ENCODE peak calls at places on chromosomes 5 and 9, in five cellular contexts. M, H, B, V and Z are unnamed samples.

GRCh38 chr5:143434261-143435206 is 31.0 kb upstream of the NR3C1 start:
- DNase-seq in M (no peak), V (no peak), H (no peak), B (no peak), Z (no peak)

GRCh38 chr5:154444559-154445421 is 1.0 kb upstream of the SAP30L start:
- DNase-seq in V (no peak), B (peak), M (no peak), H (no peak), Z (no peak)

GRCh38 chr5:27830551-27830950 is 792.2 kb upstream of the CDH9 start:
- DNase-seq in H (no peak), M (no peak), V (no peak), B (no peak), Z (peak)

GRCh38 chr9:136693490-136694162 is 6.4 kb upstream of the AGPAT2 start:
- DNase-seq in V (peak), M (no peak), H (no peak), B (no peak), Z (no peak)

GRCh38 chr9:70156729-70157128 is 102.0 kb upstream of the SMC5 start:
- DNase-seq in B (no peak), M (no peak), H (no peak), V (no peak), Z (peak)

GRCh38 chr9:16312962-16313546 is 557.4 kb downstream of the BNC2 start:
- DNase-seq in H (no peak), M (no peak), B (peak), V (no peak), Z (no peak)

GRCh38 chr5:135535820-135536801 is at the start of gene NEUROG1:
- DNase-seq in M (no peak), H (no peak), V (no peak), B (peak), Z (no peak)

GRCh38 chr9:33227013-33227398 is 13.0 kb upstream of the SPINK4 start:
- DNase-seq in M (no peak), B (peak), V (no peak), H (no peak), Z (no peak)

GRCh38 chr5:127925916-127926315 is 157.7 kb upstream of the SLC12A2 start:
- DNase-seq in B (no peak), M (no peak), V (peak), H (no peak), Z (no peak)

GRCh38 chr9:79129865-79130480 is 441.8 kb upstream of the TLE4 start:
- DNase-seq in H (no peak), V (peak), M (peak), B (peak), Z (no peak)

GRCh38 chr5:78496373-78496772 is 136.0 kb downstream of the SCAMP1 start:
- DNase-seq in M (no peak), H (no peak), B (no peak), V (no peak), Z (no peak)

GRCh38 chr5:57504357-57504756 is 21.7 kb upstream of the ACTBL2 start:
- DNase-seq in V (no peak), H (no peak), B (no peak), M (no peak), Z (no peak)

GRCh38 chr5:95993776-95994175 is 32.1 kb upstream of the ELL2 start:
- DNase-seq in B (no peak), M (no peak), V (no peak), H (no peak), Z (no peak)

GRCh38 chr9:107833295-107833694 is 343.7 kb upstream of the KLF4 start:
- DNase-seq in V (no peak), H (no peak), B (no peak), M (no peak), Z (peak)

GRCh38 chr5:103881560-103881959 is 319.0 kb upstream of the NUDT12 start:
- DNase-seq in M (no peak), V (no peak), H (no peak), B (no peak), Z (no peak)

GRCh38 chr5:175032741-175033151 is 308.4 kb downstream of the MSX2 start:
- DNase-seq in V (no peak), H (no peak), M (no peak), B (no peak), Z (no peak)

GRCh38 chr5:68433921-68434879 is 218.6 kb downstream of the PIK3R1 start:
- DNase-seq in H (peak), M (peak), B (peak), V (peak), Z (peak)

GRCh38 chr9:104784098-104784497 is 20.2 kb downstream of the NIPSNAP3B start:
- DNase-seq in V (no peak), H (no peak), M (no peak), B (no peak), Z (no peak)

GRCh38 chr5:96699186-96699820 is 37.1 kb downstream of the CAST start:
- DNase-seq in V (no peak), M (no peak), B (no peak), H (no peak), Z (no peak)

GRCh38 chr5:76331139-76331538 is 71.9 kb upstream of the IQGAP2 start:
- DNase-seq in M (no peak), B (no peak), V (no peak), H (no peak), Z (no peak)

GRCh38 chr9:16877256-16877655 is 6.8 kb upstream of the BNC2 start:
- DNase-seq in M (no peak), H (no peak), B (no peak), V (no peak), Z (no peak)

GRCh38 chr9:90365646-90366045 is 277.0 kb downstream of the DIRAS2 start:
- DNase-seq in B (no peak), H (no peak), V (no peak), M (no peak), Z (no peak)

GRCh38 chr5:170791325-170791954 is 7.9 kb downstream of the GABRP start:
- DNase-seq in B (no peak), H (no peak), V (peak), M (peak), Z (peak)

GRCh38 chr9:98523231-98523901 is 185.4 kb downstream of the GABBR2 start:
- DNase-seq in H (no peak), V (no peak), B (no peak), M (no peak), Z (no peak)

GRCh38 chr9:120937596-120937995 is 11.0 kb upstream of the TRAF1 start:
- DNase-seq in H (no peak), B (no peak), M (no peak), V (no peak), Z (no peak)

GRCh38 chr9:91781906-91782305 is 168.1 kb downstream of the ROR2 start:
- DNase-seq in H (no peak), V (no peak), M (no peak), B (no peak), Z (no peak)

GRCh38 chr9:114177423-114178064 is 22.2 kb downstream of the COL27A1 start:
- DNase-seq in B (no peak), V (no peak), M (no peak), H (no peak), Z (no peak)

GRCh38 chr9:71349218-71349617 is 227.8 kb upstream of the TRPM3 start:
- DNase-seq in B (no peak), M (no peak), H (no peak), V (no peak), Z (peak)

GRCh38 chr9:95316794-95317118 is 753 bp downstream of the FANCC start:
- DNase-seq in M (no peak), V (peak), H (no peak), B (peak), Z (peak)

GRCh38 chr9:111965566-111966019 is 69.0 kb downstream of the UGCG start:
- DNase-seq in M (peak), H (no peak), V (no peak), B (no peak), Z (peak)

GRCh38 chr5:22896155-22896554 is 43.0 kb upstream of the CDH12 start:
- DNase-seq in V (no peak), B (no peak), H (no peak), M (no peak), Z (no peak)

GRCh38 chr9:133375116-133375723 is 640 bp downstream of the SURF4 start:
- DNase-seq in B (no peak), M (no peak), V (peak), H (no peak), Z (no peak)

GRCh38 chr5:179258922-179259730 is 86.1 kb downstream of the ADAMTS2 start:
- DNase-seq in V (no peak), B (peak), H (peak), M (no peak), Z (no peak)

GRCh38 chr9:14278291-14278721 is 35.6 kb downstream of the NFIB start:
- DNase-seq in M (no peak), B (no peak), V (no peak), H (no peak), Z (peak)

GRCh38 chr9:6672118-6672517 is 26.6 kb upstream of the GLDC start:
- DNase-seq in H (no peak), M (no peak), V (no peak), B (no peak), Z (no peak)
- H3K4me3 ChIP-seq in H (no peak), M (no peak), V (no peak), B (no peak), Z (no peak)

GRCh38 chr5:55304584-55304983 is 2.9 kb downstream of the DHX29 start:
- DNase-seq in H (no peak), M (no peak), B (no peak), V (no peak), Z (no peak)

GRCh38 chr5:55307383-55308253 is at the start of the genes DHX29 and MTREX:
- DNase-seq in V (peak), B (peak), M (peak), H (peak), Z (peak)

GRCh38 chr5:55300890-55301289 is 6.6 kb downstream of the DHX29 start:
- DNase-seq in V (no peak), H (no peak), B (no peak), M (no peak), Z (no peak)

GRCh38 chr5:55306641-55307382 is 682 bp downstream of the DHX29 start:
- DNase-seq in M (no peak), H (no peak), V (no peak), B (no peak), Z (no peak)

DNA sequence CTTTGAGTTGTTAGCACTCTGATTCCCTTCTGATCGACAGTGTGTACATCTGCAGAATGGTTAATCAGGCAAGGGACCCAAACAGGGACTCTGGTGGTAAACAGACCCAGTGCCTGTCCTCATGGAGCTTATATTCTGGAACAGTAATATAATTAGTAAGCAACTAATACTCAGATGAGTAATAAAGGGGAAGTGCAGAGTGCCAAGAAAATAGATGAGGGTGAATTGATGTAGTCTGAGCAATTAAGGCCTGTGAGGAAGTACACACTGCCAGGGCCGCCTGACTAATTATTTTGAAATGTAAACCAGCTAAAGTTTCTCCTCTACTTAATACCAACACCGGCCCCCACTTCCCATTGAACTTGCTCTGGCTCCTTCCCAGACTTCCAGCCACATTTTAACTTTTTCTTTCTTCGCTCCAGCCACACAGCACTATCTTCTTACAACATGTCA is 4.2 kb downstream of the DHX29 start:
- DNase-seq in M (peak), V (peak), B (no peak), H (no peak), Z (peak)
- H3K4me3 ChIP-seq in M (no peak), V (no peak), B (no peak), H (no peak), Z (no peak)

GRCh38 chr5:39586185-39586584 is 161.4 kb upstream of the DAB2 start:
- DNase-seq in H (no peak), M (no peak), B (no peak), V (no peak), Z (no peak)
- H3K4me3 ChIP-seq in H (no peak), M (no peak), B (no peak), V (no peak), Z (no peak)

GRCh38 chr5:125258610-125259009 is 512.2 kb upstream of the ZNF608 start:
- DNase-seq in H (no peak), V (no peak), B (no peak), M (no peak), Z (no peak)

GRCh38 chr5:125256296-125256695 is 509.9 kb upstream of the ZNF608 start:
- DNase-seq in V (no peak), M (no peak), H (no peak), B (no peak), Z (no peak)

GRCh38 chr5:125257057-125257970 is 510.9 kb upstream of the ZNF608 start:
- DNase-seq in H (no peak), B (no peak), M (no peak), V (no peak), Z (peak)

GRCh38 chr5:125261505-125262250 is 515.2 kb upstream of the ZNF608 start:
- DNase-seq in M (no peak), H (no peak), B (no peak), V (no peak), Z (no peak)

DNA sequence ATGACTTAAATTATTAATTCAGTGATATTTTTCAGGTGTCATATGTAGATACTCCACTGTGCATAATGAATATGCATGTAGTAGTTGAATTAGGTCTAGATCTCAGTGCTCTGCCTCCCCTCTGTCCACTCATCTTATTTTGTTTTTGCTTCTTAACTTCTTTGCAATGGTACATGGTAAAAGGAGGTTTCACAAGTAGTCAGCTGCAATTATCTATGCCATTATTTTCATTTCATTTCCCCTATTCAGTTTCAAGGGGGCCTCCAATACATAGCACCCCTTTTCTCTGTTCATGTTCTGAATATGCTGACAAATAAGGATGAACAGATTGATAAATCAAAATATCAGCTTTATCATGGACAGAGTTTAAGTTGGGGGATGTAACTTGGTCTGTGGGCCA is 511.6 kb upstream of the ZNF608 start:
- DNase-seq in B (no peak), M (no peak), H (no peak), V (no peak), Z (no peak)
- H3K4me3 ChIP-seq in B (no peak), M (no peak), H (no peak), V (no peak), Z (no peak)

GRCh38 chr5:141840826-141841360 is 37.3 kb downstream of the PCDH1 start:
- DNase-seq in B (no peak), V (no peak), H (no peak), M (no peak), Z (no peak)

GRCh38 chr5:141841376-141841775 is 36.8 kb downstream of the PCDH1 start:
- DNase-seq in B (no peak), V (peak), H (no peak), M (no peak), Z (no peak)

GRCh38 chr5:141840295-141840812 is 37.9 kb downstream of the PCDH1 start:
- DNase-seq in B (no peak), H (no peak), V (no peak), M (no peak), Z (no peak)

GRCh38 chr5:141838326-141839014 is 39.7 kb downstream of the PCDH1 start:
- DNase-seq in M (no peak), H (no peak), V (no peak), B (no peak), Z (no peak)

GRCh38 chr5:141839015-141839513 is 39.1 kb downstream of the PCDH1 start:
- DNase-seq in M (no peak), H (no peak), V (no peak), B (no peak), Z (no peak)
- H3K4me3 ChIP-seq in M (no peak), H (no peak), V (no peak), B (no peak), Z (no peak)